ENCODE peak calls at places on chromosome 14, in six cellular contexts. One of them, this sample, is unnamed.

GRCh38 chr14:62053188-62053587 is 291.0 kb downstream of the SNAPC1 start:
- ATAC-seq in gastroesophageal sphincter: no peak
- ATAC-seq in T-cell: no peak
- ATAC-seq in Right ventricle myocardium superior: no peak
- ATAC-seq in T-helper 17 cell: no peak
- ATAC-seq in Right ventricle myocardium inferior: no peak
- ATAC-seq in this sample: no peak

GRCh38 chr14:95524706-95525512 is 8.5 kb upstream of the SYNE3 start:
- ATAC-seq in gastroesophageal sphincter: no peak
- ATAC-seq in T-cell: no peak
- ATAC-seq in Right ventricle myocardium superior: no peak
- ATAC-seq in T-helper 17 cell: no peak
- ATAC-seq in Right ventricle myocardium inferior: no peak
- ATAC-seq in this sample: peak

GRCh38 chr14:76863724-76864407 is 37.7 kb downstream of the LRRC74A start:
- ATAC-seq in gastroesophageal sphincter: peak
- ATAC-seq in T-cell: no peak
- ATAC-seq in Right ventricle myocardium superior: peak
- ATAC-seq in T-helper 17 cell: peak
- ATAC-seq in Right ventricle myocardium inferior: peak
- ATAC-seq in this sample: peak

GRCh38 chr14:69332782-69333395 is 65.2 kb downstream of the ERH start:
- ATAC-seq in gastroesophageal sphincter: no peak
- ATAC-seq in T-cell: no peak
- ATAC-seq in Right ventricle myocardium superior: no peak
- ATAC-seq in T-helper 17 cell: no peak
- ATAC-seq in Right ventricle myocardium inferior: no peak
- ATAC-seq in this sample: no peak

GRCh38 chr14:50410921-50411320 is 14.2 kb upstream of the CDKL1 start:
- ATAC-seq in gastroesophageal sphincter: no peak
- ATAC-seq in T-cell: no peak
- ATAC-seq in Right ventricle myocardium superior: no peak
- ATAC-seq in T-helper 17 cell: no peak
- ATAC-seq in Right ventricle myocardium inferior: no peak
- ATAC-seq in this sample: no peak

GRCh38 chr14:34350903-34351302 is 111.1 kb downstream of the SPTSSA start:
- ATAC-seq in gastroesophageal sphincter: peak
- ATAC-seq in T-cell: no peak
- ATAC-seq in Right ventricle myocardium superior: no peak
- ATAC-seq in T-helper 17 cell: no peak
- ATAC-seq in Right ventricle myocardium inferior: no peak
- ATAC-seq in this sample: no peak

GRCh38 chr14:23610090-23610814 is 25.9 kb upstream of the DHRS2 start:
- ATAC-seq in gastroesophageal sphincter: no peak
- ATAC-seq in T-cell: peak
- ATAC-seq in Right ventricle myocardium superior: no peak
- ATAC-seq in T-helper 17 cell: peak
- ATAC-seq in Right ventricle myocardium inferior: no peak
- ATAC-seq in this sample: no peak

GRCh38 chr14:87443787-87444186 is 549.2 kb downstream of the GALC start:
- ATAC-seq in gastroesophageal sphincter: peak
- ATAC-seq in T-cell: no peak
- ATAC-seq in Right ventricle myocardium superior: peak
- ATAC-seq in T-helper 17 cell: no peak
- ATAC-seq in Right ventricle myocardium inferior: peak
- ATAC-seq in this sample: no peak

GRCh38 chr14:103476065-103476464 is 46.6 kb downstream of the CKB start:
- ATAC-seq in gastroesophageal sphincter: no peak
- ATAC-seq in T-cell: no peak
- ATAC-seq in Right ventricle myocardium superior: no peak
- ATAC-seq in T-helper 17 cell: no peak
- ATAC-seq in Right ventricle myocardium inferior: no peak
- ATAC-seq in this sample: no peak

GRCh38 chr14:67411375-67411774 is 590 bp downstream of the PLEK2 start:
- ATAC-seq in gastroesophageal sphincter: no peak
- ATAC-seq in T-cell: no peak
- ATAC-seq in Right ventricle myocardium superior: no peak
- ATAC-seq in T-helper 17 cell: no peak
- ATAC-seq in Right ventricle myocardium inferior: no peak
- ATAC-seq in this sample: no peak

GRCh38 chr14:78356406-78356805 is 186.2 kb downstream of the NRXN3 start:
- ATAC-seq in gastroesophageal sphincter: no peak
- ATAC-seq in T-cell: no peak
- ATAC-seq in Right ventricle myocardium superior: no peak
- ATAC-seq in T-helper 17 cell: no peak
- ATAC-seq in Right ventricle myocardium inferior: no peak
- ATAC-seq in this sample: no peak

GRCh38 chr14:65373671-65374039 is 38.9 kb upstream of the FUT8 start:
- ATAC-seq in gastroesophageal sphincter: no peak
- ATAC-seq in T-cell: no peak
- ATAC-seq in Right ventricle myocardium superior: peak
- ATAC-seq in T-helper 17 cell: no peak
- ATAC-seq in Right ventricle myocardium inferior: no peak
- ATAC-seq in this sample: no peak

GRCh38 chr14:59698793-59699192 is 122.2 kb upstream of the CCDC175 start:
- ATAC-seq in gastroesophageal sphincter: no peak
- ATAC-seq in T-cell: no peak
- ATAC-seq in Right ventricle myocardium superior: no peak
- ATAC-seq in T-helper 17 cell: no peak
- ATAC-seq in Right ventricle myocardium inferior: no peak
- ATAC-seq in this sample: no peak

GRCh38 chr14:100059433-100059781 is 5.8 kb upstream of the EVL start:
- ATAC-seq in gastroesophageal sphincter: no peak
- ATAC-seq in T-cell: no peak
- ATAC-seq in Right ventricle myocardium superior: peak
- ATAC-seq in T-helper 17 cell: no peak
- ATAC-seq in Right ventricle myocardium inferior: peak
- ATAC-seq in this sample: peak

GRCh38 chr14:67729072-67729561 is 27.4 kb downstream of the RDH12 start:
- ATAC-seq in gastroesophageal sphincter: no peak
- ATAC-seq in T-cell: no peak
- ATAC-seq in Right ventricle myocardium superior: peak
- ATAC-seq in T-helper 17 cell: no peak
- ATAC-seq in Right ventricle myocardium inferior: no peak
- ATAC-seq in this sample: peak

GRCh38 chr14:105196228-105196960 is 15.3 kb upstream of the NUDT14 start:
- ATAC-seq in gastroesophageal sphincter: peak
- ATAC-seq in T-cell: no peak
- ATAC-seq in Right ventricle myocardium superior: peak
- ATAC-seq in T-helper 17 cell: no peak
- ATAC-seq in Right ventricle myocardium inferior: peak
- ATAC-seq in this sample: peak

GRCh38 chr14:99560403-99560802 is 43.6 kb downstream of the CCDC85C start:
- ATAC-seq in gastroesophageal sphincter: no peak
- ATAC-seq in T-cell: no peak
- ATAC-seq in Right ventricle myocardium superior: no peak
- ATAC-seq in T-helper 17 cell: no peak
- ATAC-seq in Right ventricle myocardium inferior: no peak
- ATAC-seq in this sample: no peak

GRCh38 chr14:67166450-67166853 is 22.8 kb upstream of the GARIN2 start:
- ATAC-seq in gastroesophageal sphincter: no peak
- ATAC-seq in T-cell: no peak
- ATAC-seq in Right ventricle myocardium superior: no peak
- ATAC-seq in T-helper 17 cell: no peak
- ATAC-seq in Right ventricle myocardium inferior: no peak
- ATAC-seq in this sample: no peak

GRCh38 chr14:70188292-70188607 is 501 bp downstream of the SLC8A3 start:
- ATAC-seq in gastroesophageal sphincter: no peak
- ATAC-seq in T-cell: no peak
- ATAC-seq in Right ventricle myocardium superior: peak
- ATAC-seq in T-helper 17 cell: peak
- ATAC-seq in Right ventricle myocardium inferior: no peak
- ATAC-seq in this sample: peak

GRCh38 chr14:59849371-59850130 is 21.0 kb downstream of the RTN1 start:
- ATAC-seq in gastroesophageal sphincter: peak
- ATAC-seq in T-cell: no peak
- ATAC-seq in Right ventricle myocardium superior: peak
- ATAC-seq in T-helper 17 cell: no peak
- ATAC-seq in Right ventricle myocardium inferior: peak
- ATAC-seq in this sample: no peak

GRCh38 chr14:60323199-60323891 is 74.3 kb downstream of the PPM1A start:
- ATAC-seq in gastroesophageal sphincter: no peak
- ATAC-seq in T-cell: no peak
- ATAC-seq in Right ventricle myocardium superior: no peak
- ATAC-seq in T-helper 17 cell: no peak
- ATAC-seq in Right ventricle myocardium inferior: no peak
- ATAC-seq in this sample: no peak

GRCh38 chr14:94176808-94177207 is 2.7 kb downstream of the PPP4R4 start:
- ATAC-seq in gastroesophageal sphincter: no peak
- ATAC-seq in T-cell: no peak
- ATAC-seq in Right ventricle myocardium superior: no peak
- ATAC-seq in T-helper 17 cell: no peak
- ATAC-seq in Right ventricle myocardium inferior: no peak
- ATAC-seq in this sample: no peak

This sample was measured in esophagus mucosa.